ENCODE peak calls at places on chromosome 16, in four cellular contexts. H, G, V and T are unnamed samples.

GRCh38 chr16:80122155-80122554 is 418.6 kb upstream of the DYNLRB2 start:
- DNase-seq in G (no peak), V (peak), H (no peak), T (peak)

GRCh38 chr16:78211951-78212350 is 112.5 kb downstream of the WWOX start:
- DNase-seq in H (no peak), G (peak), V (no peak), T (no peak)

GRCh38 chr16:10881479-10882030 is 4.6 kb downstream of the CIITA start:
- DNase-seq in V (no peak), H (no peak), G (no peak), T (no peak)

GRCh38 chr16:68383858-68384257 is 64.5 kb downstream of the SMPD3 start:
- DNase-seq in G (no peak), V (no peak), H (no peak), T (no peak)

GRCh38 chr16:53768593-53768992 is 64.6 kb downstream of the FTO start:
- DNase-seq in V (peak), G (no peak), H (no peak), T (peak)

GRCh38 chr16:1941162-1941923 is 1.7 kb downstream of the MSRB1 start:
- DNase-seq in H (no peak), G (no peak), V (no peak), T (no peak)

GRCh38 chr16:31458073-31458834 is 1.0 kb upstream of the ARMC5 start:
- DNase-seq in G (peak), V (no peak), H (peak), T (no peak)

GRCh38 chr16:67271446-67271845 is 7.9 kb upstream of the PLEKHG4 start:
- DNase-seq in G (no peak), H (no peak), V (no peak), T (no peak)

GRCh38 chr16:67674851-67675578 is 8.4 kb downstream of the C16orf86 start:
- DNase-seq in V (no peak), H (no peak), G (no peak), T (no peak)

GRCh38 chr16:20300312-20301097 is 26.8 kb downstream of the GP2 start:
- DNase-seq in H (peak), V (no peak), G (peak), T (peak)

GRCh38 chr16:66409156-66409555 is 17.9 kb upstream of the BEAN1 start:
- DNase-seq in V (no peak), G (no peak), H (no peak), T (no peak)

GRCh38 chr16:6189216-6189615 is 1091.6 kb upstream of the EEF2KMT start:
- DNase-seq in V (no peak), H (no peak), G (no peak), T (no peak)

GRCh38 chr16:85567101-85567866 is 45.8 kb upstream of the GSE1 start:
- DNase-seq in G (no peak), H (no peak), V (no peak), T (no peak)

GRCh38 chr16:74635303-74635702 is 28.4 kb upstream of the GLG1 start:
- DNase-seq in V (no peak), H (no peak), G (no peak), T (no peak)

GRCh38 chr16:12819126-12820117 is 15.7 kb upstream of the CPPED1 start:
- DNase-seq in H (peak), G (peak), V (no peak), T (peak)

GRCh38 chr16:11211061-11211976 is 44.7 kb downstream of the SOCS1 start:
- DNase-seq in V (no peak), H (no peak), G (no peak), T (no peak)

GRCh38 chr16:15676506-15676905 is 26.5 kb downstream of the NDE1 start:
- DNase-seq in G (no peak), V (no peak), H (no peak), T (no peak)

GRCh38 chr16:15686287-15686686 is 36.2 kb downstream of the NDE1 start:
- DNase-seq in H (no peak), G (no peak), V (no peak), T (no peak)

GRCh38 chr16:15677447-15677846 is 27.4 kb downstream of the NDE1 start:
- DNase-seq in V (no peak), G (no peak), H (no peak), T (no peak)

GRCh38 chr16:15682105-15682570 is 32.1 kb downstream of the NDE1 start:
- DNase-seq in G (peak), V (no peak), H (no peak), T (peak)
- TF ChIP-seq CTCF in G (peak), V (peak), H (peak), T (peak)

DNA sequence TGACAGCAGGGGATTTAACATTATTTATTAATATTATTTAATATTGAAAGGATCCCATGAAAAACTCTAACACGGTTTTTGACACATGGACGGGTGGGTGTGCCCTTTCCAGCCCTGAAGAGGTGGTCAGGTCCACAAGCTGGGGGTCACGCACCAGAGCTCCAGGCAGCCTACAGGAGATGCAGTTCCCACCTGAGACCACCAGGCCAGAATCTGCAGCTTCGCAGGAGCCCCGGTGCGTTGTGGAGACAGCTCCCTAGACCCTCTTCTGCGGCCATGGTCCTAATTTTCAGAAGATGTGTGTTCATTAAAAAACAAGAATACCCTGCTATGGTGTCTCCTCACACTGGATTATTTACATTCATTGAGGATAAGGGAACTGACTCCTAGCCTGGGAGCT is 331.1 kb downstream of the C16orf95 start:
- DNase-seq in G (no peak), V (no peak), H (no peak), T (no peak)
- TF ChIP-seq CTCF in G (no peak), V (no peak), H (no peak), T (no peak)

GRCh38 chr16:24700549-24701392 is 28.7 kb upstream of the TNRC6A start:
- DNase-seq in V (peak), H (no peak), G (peak), T (peak)
- TF ChIP-seq CTCF in V (peak), H (no peak), G (no peak), T (peak)

DNA sequence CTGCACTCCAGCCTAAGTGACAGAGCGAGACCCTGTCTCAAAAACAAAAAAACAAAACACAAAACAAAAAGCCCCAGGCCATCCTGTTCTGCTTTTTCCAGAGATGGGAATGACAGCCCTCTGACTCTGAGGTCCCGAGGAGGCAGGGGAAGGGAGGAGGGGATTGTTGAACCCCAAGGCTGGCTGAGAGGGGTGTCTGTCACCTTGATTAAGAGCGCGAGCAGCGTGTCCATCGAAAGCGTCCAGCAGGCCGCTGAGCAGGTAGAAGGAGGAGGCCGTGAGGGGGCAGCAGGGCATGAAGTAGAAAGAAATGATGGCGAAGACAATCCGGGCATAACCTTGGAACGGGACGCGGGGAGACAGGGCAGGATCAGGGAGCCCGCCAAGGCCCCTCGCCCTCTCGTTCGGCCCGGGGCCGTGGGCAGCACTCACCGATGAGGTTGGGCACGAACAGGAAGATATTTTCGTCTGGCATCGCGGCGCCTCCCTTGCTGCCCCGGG is 593 bp downstream of the CDIPT start:
- DNase-seq in G (peak), H (no peak), V (no peak), T (no peak)
- TF ChIP-seq CTCF in G (no peak), H (peak), V (peak), T (peak)

DNA sequence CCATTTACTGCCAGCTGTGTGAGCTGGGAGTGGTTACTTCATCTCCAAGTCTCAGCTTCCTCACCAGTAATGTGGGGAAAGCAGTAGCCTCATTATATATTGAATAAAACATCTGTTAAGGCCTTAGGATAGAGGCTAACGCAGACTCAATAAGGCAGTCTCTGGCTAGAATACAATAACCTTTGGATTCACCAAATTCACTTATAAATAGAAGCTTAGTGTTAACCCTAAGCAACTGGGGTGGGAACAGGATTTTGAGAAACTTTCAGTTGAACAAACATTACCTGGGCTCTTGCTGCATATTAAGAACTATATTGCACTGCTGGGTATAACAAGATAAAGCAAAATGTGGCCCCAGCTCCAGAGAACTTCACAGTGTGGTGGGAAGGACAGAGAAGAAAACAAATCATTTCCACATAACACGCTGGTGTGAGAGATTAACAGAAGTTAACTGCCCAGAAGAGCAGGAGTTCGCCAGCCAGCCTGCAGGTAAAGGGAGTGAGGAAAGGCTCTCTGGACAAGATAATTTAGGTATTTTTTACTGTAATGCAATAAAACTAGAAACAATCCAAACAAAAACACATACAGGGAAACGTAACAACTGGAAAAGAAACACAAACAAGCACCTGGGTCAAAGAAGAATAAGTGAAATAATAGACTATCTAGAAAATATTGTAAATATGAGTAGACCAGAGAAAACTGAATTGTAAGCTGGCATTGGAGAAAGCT is 57.0 kb downstream of the USP31 start:
- DNase-seq in G (no peak), V (no peak), H (no peak), T (no peak)
- TF ChIP-seq CTCF in G (no peak), V (no peak), H (no peak), T (no peak)

DNA sequence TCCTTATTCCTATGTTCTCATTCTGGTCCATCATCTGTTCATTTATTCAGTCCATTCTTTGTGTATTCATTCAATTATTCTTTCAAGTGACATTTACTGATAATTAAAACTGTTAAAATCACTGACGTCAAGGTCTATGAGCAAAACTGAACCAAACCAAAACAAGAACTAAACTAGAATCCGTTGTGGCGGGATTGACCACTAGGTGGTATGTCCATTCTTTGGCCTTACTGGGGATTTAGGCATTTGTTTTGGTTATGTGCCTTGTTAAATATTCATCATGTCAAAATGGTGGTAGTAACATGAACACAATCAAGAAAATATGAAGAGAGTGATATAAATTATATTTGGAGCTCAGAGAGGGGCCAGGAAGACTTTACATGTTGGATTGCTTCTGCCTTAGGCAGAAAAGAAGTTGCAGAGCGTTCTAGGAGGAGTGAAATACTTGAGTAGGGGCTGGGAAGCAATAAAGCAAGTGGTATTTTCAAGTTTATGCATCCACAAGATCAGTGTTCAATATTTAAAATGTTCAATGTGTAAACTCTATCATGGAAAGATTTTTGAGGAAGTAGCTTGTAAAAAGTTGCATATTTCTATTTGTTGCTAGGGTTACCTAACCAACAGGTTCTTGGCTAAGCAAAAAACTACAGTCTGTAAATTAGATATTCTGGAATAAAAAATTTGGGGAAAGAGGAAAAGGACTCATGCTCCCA is 129.0 kb downstream of the CDH13 start:
- DNase-seq in G (no peak), H (no peak), V (no peak), T (no peak)
- TF ChIP-seq CTCF in G (no peak), H (no peak), V (peak), T (no peak)

DNA sequence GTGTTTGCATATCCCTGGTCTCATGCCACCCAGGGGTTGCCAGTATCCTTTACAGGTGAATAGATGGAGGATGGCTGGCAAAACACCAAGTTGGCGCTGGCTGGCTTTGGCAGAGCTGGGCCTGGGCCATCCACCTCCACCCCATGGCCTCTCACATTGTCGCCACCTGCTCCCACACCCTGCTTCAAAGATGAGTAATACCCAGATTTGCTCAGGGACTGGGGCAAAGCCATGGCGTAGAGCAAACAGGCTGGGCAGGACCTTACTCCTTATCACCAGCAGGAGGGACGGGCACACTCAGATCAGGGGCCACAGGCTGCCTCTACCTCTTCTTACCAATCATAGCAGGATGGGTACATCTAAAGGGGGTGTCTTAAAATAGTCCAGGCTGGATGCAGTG is 24.3 kb downstream of the PLA2G10 start:
- DNase-seq in V (no peak), G (peak), H (no peak), T (no peak)
- TF ChIP-seq CTCF in V (no peak), G (peak), H (no peak), T (no peak)

DNA sequence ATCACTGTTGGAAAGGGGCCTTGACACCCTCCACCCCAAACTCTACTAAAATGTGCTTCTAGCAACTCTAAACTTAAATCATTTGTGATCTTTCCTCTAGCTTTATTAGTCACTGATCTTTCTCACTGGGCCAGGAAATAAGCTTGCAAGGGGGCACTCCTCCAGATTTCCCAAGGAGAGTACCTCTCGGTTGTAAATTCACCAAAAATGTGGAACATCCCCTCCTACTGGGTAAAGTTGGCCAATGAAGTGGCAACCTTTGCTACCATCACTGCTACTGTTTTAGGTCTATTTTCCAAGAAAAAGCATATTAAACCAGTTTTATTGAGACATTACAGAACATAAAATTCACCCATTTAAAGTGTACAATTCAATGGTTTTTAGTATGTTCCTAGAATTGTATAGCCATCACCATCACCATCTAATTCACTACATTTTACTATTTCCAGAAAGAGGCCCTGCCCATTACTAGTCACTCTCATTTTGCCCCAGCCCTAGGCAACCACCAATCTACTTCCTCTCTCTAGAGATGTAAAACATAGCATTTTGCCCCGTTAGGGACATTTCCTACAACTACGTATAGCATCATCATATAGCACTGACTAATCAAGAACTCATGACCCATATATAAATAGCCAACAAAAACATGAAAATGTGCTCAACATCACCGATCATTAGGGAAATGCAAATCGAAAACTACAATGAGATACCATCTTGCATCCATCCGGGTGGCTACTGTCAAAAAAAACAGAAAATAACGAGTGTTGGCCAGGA is 44.6 kb upstream of the ADCY9 start:
- DNase-seq in V (no peak), G (no peak), H (no peak), T (no peak)
- TF ChIP-seq CTCF in V (no peak), G (no peak), H (no peak), T (no peak)